ENCODE peak calls at places on chromosome 19, in nine cellular contexts. B, A, U, C, Q, X, H, F and I are unnamed samples.

GRCh38 chr19:42028304-42029216 is 34.5 kb upstream of the ATP1A3 start:
- DNase-seq in B (peak), A (no peak), U (no peak), C (no peak), Q (no peak), X (peak), H (no peak), F (no peak), I (no peak)

GRCh38 chr19:32287811-32288227 is 57.6 kb upstream of the ZNF507 start:
- DNase-seq in B (peak), A (peak), U (peak), C (peak), Q (no peak), X (peak), H (peak), F (peak), I (peak)

GRCh38 chr19:55465460-55466245 is 1.1 kb upstream of the C19orf85 start:
- DNase-seq in B (no peak), A (no peak), U (no peak), C (no peak), Q (peak), X (peak), H (no peak), F (no peak), I (no peak)

GRCh38 chr19:51101171-51101865 is 6.9 kb downstream of the CTU1 start:
- DNase-seq in B (no peak), A (no peak), U (no peak), C (no peak), Q (no peak), X (no peak), H (no peak), F (no peak), I (peak)

GRCh38 chr19:8397746-8398721 is 7.9 kb downstream of the RAB11B start:
- DNase-seq in B (no peak), A (no peak), U (no peak), C (no peak), Q (no peak), X (no peak), H (no peak), F (no peak), I (no peak)

GRCh38 chr19:41323430-41324125 is 13.6 kb downstream of the CCDC97 start:
- DNase-seq in B (no peak), A (peak), U (no peak), C (peak), Q (peak), X (peak), H (no peak), F (peak), I (peak)

GRCh38 chr19:19321143-19321577 is 531 bp downstream of the MAU2 start:
- DNase-seq in B (peak), A (no peak), U (peak), C (no peak), Q (no peak), X (no peak), H (no peak), F (no peak), I (no peak)

GRCh38 chr19:9054207-9054606 is 32.7 kb upstream of the OR1M1 start:
- DNase-seq in B (no peak), A (no peak), U (no peak), C (no peak), Q (no peak), X (no peak), H (no peak), F (no peak), I (no peak)

GRCh38 chr19:13207237-13208130 is 57.3 kb downstream of the IER2 start:
- DNase-seq in B (peak), A (no peak), U (no peak), C (no peak), Q (peak), X (peak), H (no peak), F (no peak), I (no peak)

GRCh38 chr19:48630289-48631036 is 6.7 kb downstream of the DBP start:
- DNase-seq in B (no peak), A (no peak), U (peak), C (no peak), Q (peak), X (peak), H (no peak), F (no peak), I (peak)
- TF ChIP-seq CTCF in B (no peak), A (no peak), U (no peak), C (peak), Q (no peak), X (peak), H (no peak), F (peak), I (peak)

DNA sequence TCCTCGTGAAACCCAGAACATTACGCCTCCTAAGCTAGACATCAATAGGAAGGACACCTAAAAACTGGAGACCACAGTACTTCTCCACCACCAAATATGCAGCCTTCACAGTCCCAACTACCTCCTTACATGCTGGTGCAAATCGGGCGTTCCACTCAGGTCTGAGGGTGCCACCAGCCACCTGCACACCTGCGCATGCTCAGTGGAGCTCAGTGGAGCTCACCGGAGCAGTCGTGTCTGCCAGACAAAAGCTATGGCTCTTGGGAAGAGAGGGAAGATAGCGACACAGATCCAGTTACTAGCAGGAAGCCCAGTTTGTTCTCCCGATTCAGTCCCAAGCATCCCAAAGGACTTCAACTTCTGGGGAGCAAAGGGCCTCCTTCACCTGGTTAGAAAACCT is 237.1 kb downstream of the TSHZ3 start:
- DNase-seq in B (no peak), A (no peak), U (no peak), C (no peak), Q (no peak), X (no peak), H (no peak), F (no peak), I (no peak)
- H3K4me3 ChIP-seq in B (no peak), A (no peak), U (no peak), C (no peak), Q (no peak), X (no peak), H (no peak), F (no peak), I (no peak)

GRCh38 chr19:36225219-36225892 is 10.4 kb downstream of the ZNF146 start:
- DNase-seq in B (no peak), A (no peak), U (no peak), C (no peak), Q (no peak), X (no peak), H (no peak), F (peak), I (peak)
- TF ChIP-seq CTCF in B (no peak), A (no peak), U (no peak), C (no peak), Q (no peak), X (no peak), H (no peak), F (no peak), I (no peak)

GRCh38 chr19:43983544-43983911 is 460 bp upstream of the ZNF155 start:
- DNase-seq in B (no peak), A (no peak), U (no peak), C (no peak), Q (no peak), X (no peak), H (no peak), F (no peak), I (no peak)
- H3K4me3 ChIP-seq in B (no peak), A (peak), U (peak), C (peak), Q (peak), X (no peak), H (peak), F (peak), I (peak)

GRCh38 chr19:33997690-33998089 is 174.6 kb upstream of the LSM14A start:
- DNase-seq in B (no peak), A (no peak), U (no peak), C (no peak), Q (no peak), X (no peak), H (no peak), F (no peak), I (no peak)
- TF ChIP-seq CTCF in B (peak), A (peak), U (no peak), C (no peak), Q (no peak), X (peak), H (peak), F (no peak), I (no peak)

GRCh38 chr19:37977992-37978391 is 71.0 kb downstream of the SIPA1L3 start:
- DNase-seq in B (peak), A (no peak), U (no peak), C (peak), Q (no peak), X (no peak), H (no peak), F (peak), I (peak)
- H3K4me3 ChIP-seq in B (peak), A (no peak), U (no peak), C (no peak), Q (no peak), X (no peak), H (no peak), F (no peak), I (no peak)